ENCODE peak calls at places on chromosomes 6 and 20, in seven cellular contexts. J, E, Z, H, Y, M and R are unnamed samples.

GRCh38 chr20:41482647-41483552 is 116.3 kb upstream of the EMILIN3 start:
- DNase-seq in J (peak; percentile 73), E (peak; percentile 81), Z (peak; percentile 90), H (no peak), Y (no peak), M (peak; percentile 48), R (peak; percentile 11)

GRCh38 chr6:108944707-108945685 is 96.8 kb downstream of the ARMC2 start:
- DNase-seq in J (peak; percentile 79), E (peak; percentile 77), Z (peak; percentile 97), H (no peak), Y (no peak), M (no peak), R (peak; percentile 75)

GRCh38 chr6:20708367-20709124 is 174.3 kb downstream of the CDKAL1 start:
- DNase-seq in J (peak; percentile 14), E (peak; percentile 41), Z (peak; percentile 21), H (no peak), Y (no peak), M (no peak), R (peak; percentile 50)

GRCh38 chr6:33075568-33076405 is at the start of gene HLA-DPB1:
- DNase-seq in J (peak; percentile 65), E (peak; percentile 59), Z (peak; percentile 54), H (no peak), Y (no peak), M (peak; percentile 36), R (peak; percentile 56)

GRCh38 chr6:150008588-150008987 is 16.7 kb downstream of the RAET1L start:
- DNase-seq in J (no peak), E (peak; percentile 50), Z (no peak), H (no peak), Y (no peak), M (no peak), R (no peak)

GRCh38 chr6:68233623-68234022 is 401.5 kb upstream of the ADGRB3 start:
- DNase-seq in J (peak; percentile 75), E (peak; percentile 45), Z (peak; percentile 56), H (no peak), Y (no peak), M (peak; percentile 18), R (no peak)

GRCh38 chr20:21702553-21703467 is 2.7 kb upstream of the PAX1 start:
- DNase-seq in J (peak; percentile 8), E (peak; percentile 56), Z (peak; percentile 19), H (peak; percentile 41), Y (peak; percentile 51), M (peak; percentile 65), R (peak; percentile 40)

GRCh38 chr6:158803733-158804143 is 15.4 kb downstream of the EZR start:
- DNase-seq in J (peak; percentile 38), E (peak; percentile 53), Z (no peak), H (no peak), Y (peak; percentile 32), M (no peak), R (peak; percentile 66)

GRCh38 chr6:112946051-112946450 is 598.9 kb downstream of the RFPL4B start:
- DNase-seq in J (no peak), E (no peak), Z (peak; percentile 78), H (no peak), Y (no peak), M (no peak), R (no peak)

GRCh38 chr20:16761305-16761829 is 13.2 kb downstream of the OTOR start:
- DNase-seq in J (peak; percentile 59), E (peak; percentile 70), Z (peak; percentile 84), H (peak; percentile 36), Y (peak; percentile 31), M (peak; percentile 83), R (peak; percentile 47)

GRCh38 chr6:144215402-144215931 is 65.2 kb downstream of the STX11 start:
- DNase-seq in J (no peak), E (peak; percentile 16), Z (peak; percentile 46), H (peak; percentile 44), Y (no peak), M (no peak), R (peak; percentile 17)

GRCh38 chr20:64082126-64082638 is 2.0 kb downstream of the LKAAEAR1 start:
- DNase-seq in J (no peak), E (no peak), Z (no peak), H (no peak), Y (no peak), M (no peak), R (no peak)

GRCh38 chr20:17870063-17870740 is 98.4 kb downstream of the SNX5 start:
- DNase-seq in J (no peak), E (no peak), Z (peak; percentile 55), H (no peak), Y (no peak), M (no peak), R (no peak)

GRCh38 chr20:10185741-10186558 is 32.7 kb upstream of the SNAP25 start:
- DNase-seq in J (no peak), E (peak; percentile 29), Z (peak; percentile 16), H (no peak), Y (peak; percentile 80), M (peak; percentile 49), R (no peak)

GRCh38 chr6:99369533-99369932 is 20.1 kb upstream of the FAXC start:
- DNase-seq in J (no peak), E (no peak), Z (no peak), H (no peak), Y (no peak), M (no peak), R (no peak)

GRCh38 chr6:447381-448165 is 56.0 kb downstream of the IRF4 start:
- DNase-seq in J (no peak), E (no peak), Z (no peak), H (no peak), Y (no peak), M (no peak), R (no peak)

GRCh38 chr20:53899351-53900167 is 170.8 kb downstream of the BCAS1 start:
- DNase-seq in J (no peak), E (peak; percentile 99), Z (peak; percentile 79), H (peak; percentile 68), Y (no peak), M (peak; percentile 80), R (peak; percentile 96)

GRCh38 chr6:41318648-41319565 is 16.5 kb upstream of the NCR2 start:
- DNase-seq in J (peak; percentile 73), E (peak; percentile 79), Z (peak; percentile 71), H (peak; percentile 81), Y (peak; percentile 88), M (peak; percentile 81), R (peak; percentile 63)

GRCh38 chr6:51934098-51934497 is 153.3 kb downstream of the PKHD1 start:
- DNase-seq in J (no peak), E (no peak), Z (no peak), H (no peak), Y (no peak), M (peak; percentile 31), R (no peak)

GRCh38 chr20:13510837-13511488 is 127.8 kb downstream of the TASP1 start:
- DNase-seq in J (no peak), E (no peak), Z (peak; percentile 78), H (no peak), Y (no peak), M (no peak), R (no peak)

GRCh38 chr20:64056889-64057627 is 5.9 kb upstream of the TCEA2 start:
- DNase-seq in J (no peak), E (no peak), Z (no peak), H (no peak), Y (no peak), M (no peak), R (no peak)

GRCh38 chr6:118932421-118932820 is 2.5 kb downstream of the MCM9 start:
- DNase-seq in J (no peak), E (peak; percentile 57), Z (no peak), H (no peak), Y (peak; percentile 68), M (no peak), R (no peak)

GRCh38 chr6:42131531-42131930 is 10.9 kb downstream of the C6orf132 start:
- DNase-seq in J (peak; percentile 90), E (peak; percentile 60), Z (peak; percentile 67), H (no peak), Y (no peak), M (no peak), R (peak; percentile 55)

GRCh38 chr20:32535316-32535952 is 49.7 kb downstream of the NOL4L start:
- DNase-seq in J (no peak), E (no peak), Z (no peak), H (no peak), Y (peak; percentile 56), M (no peak), R (no peak)

GRCh38 chr6:156564807-156565149 is 212.4 kb upstream of the ARID1B start:
- DNase-seq in J (no peak), E (no peak), Z (no peak), H (no peak), Y (no peak), M (no peak), R (no peak)

GRCh38 chr20:62822788-62823651 is 6.2 kb downstream of the COL9A3 start:
- DNase-seq in J (no peak), E (peak; percentile 61), Z (no peak), H (peak; percentile 85), Y (peak; percentile 55), M (peak; percentile 88), R (no peak)

GRCh38 chr6:158379336-158379735 is 67.1 kb downstream of the TULP4 start:
- DNase-seq in J (no peak), E (no peak), Z (no peak), H (no peak), Y (no peak), M (no peak), R (peak; percentile 69)

GRCh38 chr20:47274449-47275108 is 81.9 kb downstream of the ZMYND8 start:
- DNase-seq in J (peak; percentile 89), E (peak; percentile 90), Z (peak; percentile 95), H (no peak), Y (no peak), M (peak; percentile 87), R (peak; percentile 94)

GRCh38 chr6:163985040-163985439 is 570.5 kb downstream of the QKI start:
- DNase-seq in J (no peak), E (no peak), Z (no peak), H (no peak), Y (no peak), M (no peak), R (no peak)

GRCh38 chr6:161486326-161486725 is 212.5 kb upstream of the AGPAT4 start:
- DNase-seq in J (peak; percentile 43), E (peak; percentile 89), Z (peak; percentile 60), H (no peak), Y (no peak), M (peak; percentile 64), R (peak; percentile 88)

GRCh38 chr6:32609731-32610640 is 20.3 kb upstream of the HLA-DRB1 start:
- DNase-seq in J (peak; percentile 16), E (peak; percentile 97), Z (peak; percentile 95), H (no peak), Y (no peak), M (peak; percentile 87), R (peak; percentile 96)

GRCh38 chr6:5084192-5084786 is 852 bp upstream of the PPP1R3G start:
- DNase-seq in J (no peak), E (no peak), Z (no peak), H (peak; percentile 28), Y (no peak), M (no peak), R (no peak)